ENCODE peak calls at places on chromosomes 7 and 10, in six cellular contexts. One of them, this sample, is unnamed.

GRCh38 chr10:1776127-1776662 is 38.9 kb upstream of the ADARB2 start:
- DNase-seq in hepatocyte: no peak
- DNase-seq in amniotic stem cell: no peak
- DNase-seq in KBM-7: no peak
- DNase-seq in mesothelial cell of epicardium: no peak
- DNase-seq in HEK293T: no peak
- DNase-seq in this sample: no peak

GRCh38 chr10:125144693-125145623 is 15.4 kb downstream of the CTBP2 start:
- DNase-seq in KBM-7: peak
- DNase-seq in amniotic stem cell: no peak
- DNase-seq in HEK293T: peak
- DNase-seq in mesothelial cell of epicardium: no peak
- DNase-seq in hepatocyte: no peak
- DNase-seq in this sample: peak

GRCh38 chr10:130244031-130244927 is 108.1 kb downstream of the GLRX3 start:
- DNase-seq in amniotic stem cell: no peak
- DNase-seq in HEK293T: no peak
- DNase-seq in mesothelial cell of epicardium: no peak
- DNase-seq in KBM-7: no peak
- DNase-seq in hepatocyte: no peak
- DNase-seq in this sample: no peak

GRCh38 chr10:95363303-95363912 is 72.6 kb upstream of the PDLIM1 start:
- DNase-seq in amniotic stem cell: no peak
- DNase-seq in hepatocyte: peak
- DNase-seq in HEK293T: peak
- DNase-seq in mesothelial cell of epicardium: no peak
- DNase-seq in KBM-7: peak
- DNase-seq in this sample: peak

GRCh38 chr7:116515584-116515983 is 9.3 kb upstream of the CAV1 start:
- DNase-seq in hepatocyte: no peak
- DNase-seq in amniotic stem cell: no peak
- DNase-seq in HEK293T: no peak
- DNase-seq in KBM-7: no peak
- DNase-seq in mesothelial cell of epicardium: no peak
- DNase-seq in this sample: no peak

GRCh38 chr10:88960854-88961253 is 8.3 kb upstream of the ACTA2 start:
- DNase-seq in HEK293T: no peak
- DNase-seq in hepatocyte: no peak
- DNase-seq in mesothelial cell of epicardium: no peak
- DNase-seq in KBM-7: no peak
- DNase-seq in amniotic stem cell: no peak
- DNase-seq in this sample: no peak

GRCh38 chr10:49608925-49609282 is 1.2 kb upstream of the SLC18A3 start:
- DNase-seq in mesothelial cell of epicardium: no peak
- DNase-seq in amniotic stem cell: no peak
- DNase-seq in hepatocyte: no peak
- DNase-seq in HEK293T: no peak
- DNase-seq in KBM-7: no peak
- DNase-seq in this sample: no peak

GRCh38 chr7:123752534-123752933 is 3.7 kb upstream of the WASL start:
- DNase-seq in HEK293T: no peak
- DNase-seq in amniotic stem cell: no peak
- DNase-seq in hepatocyte: no peak
- DNase-seq in mesothelial cell of epicardium: no peak
- DNase-seq in KBM-7: no peak
- DNase-seq in this sample: no peak

GRCh38 chr10:108411181-108411580 is 1246.7 kb upstream of the SORCS1 start:
- DNase-seq in mesothelial cell of epicardium: no peak
- DNase-seq in amniotic stem cell: no peak
- DNase-seq in KBM-7: no peak
- DNase-seq in HEK293T: no peak
- DNase-seq in hepatocyte: no peak
- DNase-seq in this sample: no peak

GRCh38 chr7:127948936-127949335 is 82.3 kb downstream of the LRRC4 start:
- DNase-seq in amniotic stem cell: no peak
- DNase-seq in HEK293T: no peak
- DNase-seq in hepatocyte: no peak
- DNase-seq in mesothelial cell of epicardium: no peak
- DNase-seq in KBM-7: no peak
- DNase-seq in this sample: no peak

GRCh38 chr10:110353244-110354119 is 48.8 kb upstream of the SMNDC1 start:
- DNase-seq in mesothelial cell of epicardium: no peak
- DNase-seq in amniotic stem cell: peak
- DNase-seq in HEK293T: no peak
- DNase-seq in hepatocyte: peak
- DNase-seq in KBM-7: no peak
- DNase-seq in this sample: peak

GRCh38 chr7:143965280-143965679 is 10.6 kb downstream of the OR2F1 start:
- DNase-seq in KBM-7: no peak
- DNase-seq in hepatocyte: peak
- DNase-seq in mesothelial cell of epicardium: no peak
- DNase-seq in HEK293T: no peak
- DNase-seq in amniotic stem cell: no peak
- DNase-seq in this sample: no peak

GRCh38 chr7:110322796-110323195 is 768.1 kb upstream of the LRRN3 start:
- DNase-seq in HEK293T: no peak
- DNase-seq in amniotic stem cell: no peak
- DNase-seq in KBM-7: no peak
- DNase-seq in hepatocyte: no peak
- DNase-seq in mesothelial cell of epicardium: no peak
- DNase-seq in this sample: no peak

GRCh38 chr7:47669178-47669878 is 87.4 kb upstream of the TNS3 start:
- DNase-seq in KBM-7: peak
- DNase-seq in hepatocyte: peak
- DNase-seq in mesothelial cell of epicardium: no peak
- DNase-seq in amniotic stem cell: peak
- DNase-seq in HEK293T: no peak
- DNase-seq in this sample: no peak

GRCh38 chr7:26376208-26376917 is 84.7 kb downstream of the SNX10 start:
- DNase-seq in amniotic stem cell: no peak
- DNase-seq in hepatocyte: peak
- DNase-seq in mesothelial cell of epicardium: peak
- DNase-seq in HEK293T: peak
- DNase-seq in KBM-7: peak
- DNase-seq in this sample: no peak

GRCh38 chr7:40008218-40008815 is 58.3 kb downstream of the CDK13 start:
- DNase-seq in amniotic stem cell: peak
- DNase-seq in KBM-7: no peak
- DNase-seq in HEK293T: no peak
- DNase-seq in mesothelial cell of epicardium: no peak
- DNase-seq in hepatocyte: no peak
- DNase-seq in this sample: no peak

GRCh38 chr10:71927669-71928592 is 36.3 kb upstream of the CHST3 start:
- DNase-seq in KBM-7: no peak
- DNase-seq in hepatocyte: no peak
- DNase-seq in amniotic stem cell: no peak
- DNase-seq in mesothelial cell of epicardium: no peak
- DNase-seq in HEK293T: no peak
- DNase-seq in this sample: no peak

GRCh38 chr10:48627984-48628609 is 23.2 kb upstream of the ARHGAP22 start:
- DNase-seq in amniotic stem cell: no peak
- DNase-seq in KBM-7: no peak
- DNase-seq in mesothelial cell of epicardium: no peak
- DNase-seq in HEK293T: no peak
- DNase-seq in hepatocyte: no peak
- DNase-seq in this sample: no peak

GRCh38 chr10:18650618-18651017 is 769 bp downstream of the NSUN6 start:
- DNase-seq in KBM-7: peak
- DNase-seq in HEK293T: no peak
- DNase-seq in mesothelial cell of epicardium: no peak
- DNase-seq in amniotic stem cell: no peak
- DNase-seq in hepatocyte: no peak
- DNase-seq in this sample: no peak

GRCh38 chr10:9209105-9209798 is 1154.8 kb downstream of the GATA3 start:
- DNase-seq in HEK293T: peak
- DNase-seq in mesothelial cell of epicardium: peak
- DNase-seq in hepatocyte: peak
- DNase-seq in amniotic stem cell: peak
- DNase-seq in KBM-7: peak
- DNase-seq in this sample: peak

GRCh38 chr7:143433759-143434158 is 9.5 kb upstream of the TAS2R60 start:
- DNase-seq in hepatocyte: no peak
- DNase-seq in HEK293T: no peak
- DNase-seq in KBM-7: no peak
- DNase-seq in mesothelial cell of epicardium: no peak
- DNase-seq in amniotic stem cell: no peak
- DNase-seq in this sample: no peak

GRCh38 chr10:71089162-71089561 is 123.2 kb upstream of the UNC5B start:
- DNase-seq in hepatocyte: no peak
- DNase-seq in HEK293T: peak
- DNase-seq in mesothelial cell of epicardium: no peak
- DNase-seq in KBM-7: no peak
- DNase-seq in amniotic stem cell: no peak
- DNase-seq in this sample: no peak

GRCh38 chr7:152989889-152990380 is 230.4 kb downstream of the ACTR3B start:
- DNase-seq in amniotic stem cell: no peak
- DNase-seq in mesothelial cell of epicardium: no peak
- DNase-seq in hepatocyte: peak
- DNase-seq in HEK293T: no peak
- DNase-seq in KBM-7: peak
- DNase-seq in this sample: no peak

GRCh38 chr7:40223451-40224112 is 88.8 kb downstream of the SUGCT start:
- DNase-seq in HEK293T: no peak
- DNase-seq in mesothelial cell of epicardium: no peak
- DNase-seq in KBM-7: no peak
- DNase-seq in hepatocyte: no peak
- DNase-seq in amniotic stem cell: no peak
- DNase-seq in this sample: no peak

GRCh38 chr7:151244156-151244870 is 4.2 kb downstream of the SMARCD3 start:
- DNase-seq in hepatocyte: peak
- DNase-seq in HEK293T: peak
- DNase-seq in KBM-7: peak
- DNase-seq in amniotic stem cell: no peak
- DNase-seq in mesothelial cell of epicardium: no peak
- DNase-seq in this sample: no peak

GRCh38 chr7:106110238-106110560 is 1.9 kb downstream of the SYPL1 start:
- DNase-seq in amniotic stem cell: no peak
- DNase-seq in KBM-7: peak
- DNase-seq in mesothelial cell of epicardium: no peak
- DNase-seq in HEK293T: no peak
- DNase-seq in hepatocyte: no peak
- DNase-seq in this sample: no peak

GRCh38 chr7:41047789-41048191 is 655.1 kb downstream of the INHBA start:
- DNase-seq in amniotic stem cell: no peak
- DNase-seq in hepatocyte: peak
- DNase-seq in HEK293T: no peak
- DNase-seq in KBM-7: no peak
- DNase-seq in mesothelial cell of epicardium: no peak
- DNase-seq in this sample: no peak

GRCh38 chr10:111076191-111076681 is 593 bp upstream of the ADRA2A start:
- DNase-seq in mesothelial cell of epicardium: peak
- DNase-seq in amniotic stem cell: peak
- DNase-seq in hepatocyte: peak
- DNase-seq in HEK293T: peak
- DNase-seq in KBM-7: peak
- DNase-seq in this sample: peak

GRCh38 chr7:31408120-31408729 is 67.7 kb upstream of the NEUROD6 start:
- DNase-seq in HEK293T: no peak
- DNase-seq in amniotic stem cell: no peak
- DNase-seq in KBM-7: no peak
- DNase-seq in mesothelial cell of epicardium: no peak
- DNase-seq in hepatocyte: peak
- DNase-seq in this sample: peak

GRCh38 chr7:134367956-134368749 is 51.4 kb upstream of the SLC35B4 start:
- DNase-seq in HEK293T: no peak
- DNase-seq in hepatocyte: no peak
- DNase-seq in KBM-7: no peak
- DNase-seq in mesothelial cell of epicardium: no peak
- DNase-seq in amniotic stem cell: no peak
- DNase-seq in this sample: no peak

GRCh38 chr7:17937506-17938115 is 2.7 kb downstream of the SNX13 start:
- DNase-seq in amniotic stem cell: no peak
- DNase-seq in hepatocyte: no peak
- DNase-seq in mesothelial cell of epicardium: no peak
- DNase-seq in KBM-7: no peak
- DNase-seq in HEK293T: no peak
- DNase-seq in this sample: no peak

GRCh38 chr7:56028942-56029630 is 22.2 kb downstream of the PSPH start:
- DNase-seq in mesothelial cell of epicardium: no peak
- DNase-seq in amniotic stem cell: no peak
- DNase-seq in KBM-7: no peak
- DNase-seq in hepatocyte: peak
- DNase-seq in HEK293T: no peak
- DNase-seq in this sample: no peak

GRCh38 chr7:28748934-28749584 is 209.1 kb downstream of the TRIL start:
- DNase-seq in hepatocyte: peak
- DNase-seq in mesothelial cell of epicardium: no peak
- DNase-seq in amniotic stem cell: no peak
- DNase-seq in KBM-7: peak
- DNase-seq in HEK293T: peak
- DNase-seq in this sample: peak

GRCh38 chr10:120945801-120946302 is 94.7 kb downstream of the WDR11 start:
- DNase-seq in hepatocyte: no peak
- DNase-seq in amniotic stem cell: no peak
- DNase-seq in HEK293T: no peak
- DNase-seq in KBM-7: no peak
- DNase-seq in mesothelial cell of epicardium: no peak
- DNase-seq in this sample: no peak